ENCODE peak calls at places on chromosomes 12 and 14, in four cellular contexts. X is HepG2, T is H1, Q is K562. Y is an unnamed sample.

GRCh38 chr12:81347404-81347803 is 269.5 kb downstream of the ACSS3 start:
- DNase-seq in X (peak), T (no peak), Q (no peak), Y (no peak)

GRCh38 chr14:51248041-51248987 is 8.3 kb downstream of the TMX1 start:
- DNase-seq in X (no peak), T (no peak), Q (no peak), Y (peak)

GRCh38 chr14:61417890-61418455 is 96.6 kb downstream of the PRKCH start:
- DNase-seq in X (no peak), T (no peak), Q (no peak), Y (no peak)

GRCh38 chr12:101969-102878 is 35.7 kb downstream of the IQSEC3 start:
- DNase-seq in X (no peak), T (peak), Q (peak), Y (no peak)

GRCh38 chr14:20866963-20867362 is 24.2 kb upstream of the RNASE3 start:
- DNase-seq in X (no peak), T (no peak), Q (no peak), Y (no peak)

GRCh38 chr12:72468505-72468904 is 196.3 kb downstream of the TRHDE start:
- DNase-seq in X (no peak), T (no peak), Q (no peak), Y (no peak)

GRCh38 chr14:53663709-53664108 is 292.9 kb downstream of the BMP4 start:
- DNase-seq in X (peak), T (peak), Q (no peak), Y (no peak)

GRCh38 chr14:74549588-74549987 is 56.0 kb downstream of the ISCA2 start:
- DNase-seq in X (no peak), T (no peak), Q (no peak), Y (no peak)

GRCh38 chr14:101173698-101174521 is 270.4 kb upstream of the RTL1 start:
- DNase-seq in X (no peak), T (no peak), Q (no peak), Y (no peak)

GRCh38 chr12:114439833-114440449 is 34.0 kb upstream of the TBX5 start:
- DNase-seq in X (no peak), T (peak), Q (no peak), Y (no peak)

GRCh38 chr12:115897718-115898117 is 379.8 kb downstream of the MED13L start:
- DNase-seq in X (no peak), T (no peak), Q (no peak), Y (no peak)

GRCh38 chr12:81450920-81451739 is 308.0 kb downstream of the PPFIA2 start:
- DNase-seq in X (peak), T (peak), Q (peak), Y (no peak)

GRCh38 chr12:67077617-67078016 is 191.5 kb upstream of the CAND1 start:
- DNase-seq in X (no peak), T (no peak), Q (no peak), Y (no peak)
- TF ChIP-seq YY1 in X (no peak), T (no peak), Q (no peak), Y (no peak)

GRCh38 chr14:67490201-67490600 is 1.7 kb upstream of the TMEM229B start:
- DNase-seq in X (no peak), T (no peak), Q (no peak), Y (no peak)
- TF ChIP-seq CREB1 in X (no peak), T (no peak), Q (no peak), Y (no peak)

GRCh38 chr12:98999569-98999968 is 354.5 kb downstream of the APAF1 start:
- DNase-seq in X (no peak), T (no peak), Q (no peak), Y (no peak)

GRCh38 chr12:99009654-99010296 is 364.7 kb downstream of the APAF1 start:
- DNase-seq in X (no peak), T (no peak), Q (no peak), Y (no peak)

GRCh38 chr12:99005601-99006000 is 360.5 kb downstream of the APAF1 start:
- DNase-seq in X (no peak), T (no peak), Q (no peak), Y (no peak)

DNA sequence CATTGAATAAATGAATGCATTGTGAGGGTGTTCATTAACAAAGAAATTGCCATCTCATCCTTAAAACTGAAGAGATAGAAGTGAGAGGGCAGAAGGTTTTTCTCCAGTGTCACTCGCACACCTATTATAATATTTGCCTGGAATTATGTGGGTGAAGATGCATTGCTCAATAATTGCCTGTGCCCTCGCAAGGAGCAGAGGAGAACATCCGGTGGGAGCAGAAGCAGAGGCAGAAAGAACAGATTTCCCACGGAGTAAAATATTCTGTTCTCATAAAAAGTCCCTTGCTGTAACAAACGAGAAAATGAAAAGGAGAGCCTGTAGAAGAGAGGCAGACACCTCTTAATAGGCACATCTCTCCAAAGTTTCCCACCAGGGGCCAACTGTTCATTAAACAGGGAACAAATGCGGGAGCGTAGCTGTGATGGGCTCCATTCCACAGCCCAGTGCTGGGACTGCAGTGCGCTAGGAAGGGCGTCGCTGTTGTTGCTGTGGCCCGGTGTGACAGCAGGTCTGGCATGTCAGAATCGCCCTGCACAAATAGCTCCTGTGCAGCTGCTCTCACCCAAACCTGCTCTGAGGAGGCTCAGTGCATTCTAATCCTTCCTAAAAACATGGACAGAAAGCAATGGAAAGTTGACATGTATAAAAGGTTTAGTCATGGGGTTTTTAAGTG is 359.8 kb downstream of the APAF1 start:
- DNase-seq in X (no peak), T (no peak), Q (no peak), Y (no peak)
- TF ChIP-seq YY1 in X (no peak), T (no peak), Q (no peak), Y (no peak)

GRCh38 chr14:36223558-36223957 is 47.0 kb upstream of the PTCSC3 start:
- DNase-seq in X (no peak), T (no peak), Q (no peak), Y (no peak)
- TF ChIP-seq CREB1 in X (no peak), T (no peak), Q (no peak), Y (no peak)

GRCh38 chr12:52010692-52011601 is 4.2 kb downstream of the TAMALIN start:
- DNase-seq in X (peak), T (no peak), Q (no peak), Y (no peak)
- TF ChIP-seq YY1 in X (no peak), T (no peak), Q (no peak), Y (no peak)

DNA sequence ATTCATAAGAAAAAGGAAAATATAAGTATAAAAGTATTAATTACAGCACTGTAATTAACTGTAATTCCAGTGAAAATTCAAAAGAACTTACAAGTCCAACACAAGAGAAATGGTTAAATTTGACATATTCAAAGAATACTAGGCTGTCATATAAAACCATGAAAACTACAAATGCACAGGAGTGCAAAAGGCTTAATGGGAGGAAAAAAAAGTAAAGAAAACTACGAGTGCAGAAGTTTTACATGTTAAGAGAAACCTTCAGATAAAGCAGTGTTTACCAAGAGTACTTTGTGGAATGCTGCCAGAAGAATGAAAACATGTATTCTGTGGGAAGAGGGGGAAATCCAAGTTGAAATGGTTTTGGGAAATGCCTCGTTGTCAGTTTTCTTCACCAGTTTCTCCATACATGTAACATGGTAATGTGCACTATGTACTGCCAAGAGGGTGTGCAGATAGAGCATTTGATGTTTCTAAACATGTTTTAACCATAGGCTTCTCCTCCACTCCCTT is 9.1 kb downstream of the HEATR5A start:
- DNase-seq in X (no peak), T (no peak), Q (no peak), Y (no peak)
- TF ChIP-seq CREB1 in X (no peak), T (no peak), Q (no peak), Y (no peak)

DNA sequence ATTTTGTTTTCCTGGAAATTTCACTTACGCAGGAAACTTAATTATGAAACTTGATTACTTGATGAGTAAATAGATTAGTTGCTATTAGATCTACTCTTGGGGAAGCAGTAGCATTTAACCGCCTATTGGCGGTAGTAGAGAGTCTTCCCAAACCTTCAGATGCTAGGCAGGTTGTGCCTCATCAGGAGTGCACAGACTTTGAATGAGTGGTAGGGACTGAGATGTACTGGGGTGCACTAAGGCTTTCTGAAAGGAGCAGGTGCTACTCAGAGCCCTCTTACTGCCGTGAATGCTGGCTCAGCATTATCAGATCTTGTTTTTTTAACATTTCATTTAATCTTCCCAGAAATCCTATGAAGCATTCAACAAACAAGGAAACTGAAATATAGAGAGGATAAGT is 7.7 kb downstream of the GATC start:
- DNase-seq in X (peak), T (no peak), Q (peak), Y (no peak)
- TF ChIP-seq YY1 in X (no peak), T (no peak), Q (no peak), Y (no peak)

GRCh38 chr12:69969011-69969410 is 144.0 kb downstream of the MYRFL start:
- DNase-seq in X (no peak), T (no peak), Q (no peak), Y (no peak)

GRCh38 chr12:69972136-69972535 is 147.1 kb downstream of the MYRFL start:
- DNase-seq in X (no peak), T (no peak), Q (no peak), Y (no peak)

GRCh38 chr12:69966839-69967238 is 141.8 kb downstream of the MYRFL start:
- DNase-seq in X (no peak), T (no peak), Q (no peak), Y (no peak)

GRCh38 chr12:69966409-69966808 is 141.4 kb downstream of the MYRFL start:
- DNase-seq in X (peak), T (no peak), Q (no peak), Y (no peak)
- TF ChIP-seq CREB1 in X (no peak), T (no peak), Q (no peak), Y (no peak)

GRCh38 chr12:125634813-125635212 is 569.6 kb downstream of the AACS start:
- DNase-seq in X (no peak), T (no peak), Q (no peak), Y (no peak)
- TF ChIP-seq YY1 in X (no peak), T (no peak), Q (no peak), Y (no peak)

GRCh38 chr12:12228402-12228801 is 38.4 kb downstream of the LRP6 start:
- DNase-seq in X (no peak), T (no peak), Q (no peak), Y (no peak)

GRCh38 chr12:12229556-12230092 is 37.2 kb downstream of the LRP6 start:
- DNase-seq in X (no peak), T (no peak), Q (no peak), Y (no peak)

GRCh38 chr12:12224240-12224940 is 42.5 kb downstream of the LRP6 start:
- DNase-seq in X (no peak), T (no peak), Q (no peak), Y (no peak)

GRCh38 chr12:12226187-12226586 is 40.7 kb downstream of the LRP6 start:
- DNase-seq in X (no peak), T (no peak), Q (no peak), Y (no peak)

DNA sequence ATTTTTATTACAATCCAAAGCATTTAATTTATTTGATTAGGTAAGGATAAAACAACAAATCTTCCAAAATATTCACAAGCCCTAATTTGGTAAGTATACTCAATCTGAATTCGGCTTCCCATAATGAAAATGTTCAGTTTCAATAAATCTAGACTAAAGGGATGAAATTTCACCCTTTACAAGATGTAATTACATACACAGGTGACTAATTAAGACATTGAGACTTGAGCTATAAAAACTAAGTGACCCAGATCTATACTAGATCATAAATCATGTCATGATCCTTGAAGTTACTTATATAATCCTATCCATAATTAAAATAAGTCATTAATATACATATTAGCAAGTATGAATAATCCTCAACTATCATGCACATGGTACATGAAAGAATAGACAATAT is 36.6 kb downstream of the LRP6 start:
- DNase-seq in X (no peak), T (no peak), Q (no peak), Y (no peak)
- TF ChIP-seq CREB1 in X (no peak), T (no peak), Q (no peak), Y (no peak)

Y was measured in GM12878.